ENCODE peak calls at places on chromosomes 5 and 9, in eight cellular contexts. K is RPMI8226; E is astrocyte of the spinal cord; C is suprapubic skin; F is hippocampal formation; L is activated T-cell treated with anti-CD3 and anti-CD28 coated beads, Interleukin-2, amount 50 U/mL, for 72 hours; O is SW 1271; X is ureter. Y is an unnamed sample.
A peak's percentile ranks its signal among the peaks of the same experiment; 100 is the strongest.

GRCh38 chr5:56480305-56481146 is 247.4 kb upstream of the ANKRD55 start:
- DNase-seq in K (peak; percentile 22), E (peak; percentile 72), C (peak; percentile 81), F (peak; percentile 65), L (no peak), O (no peak), X (peak; percentile 53), Y (no peak)

GRCh38 chr9:115144706-115145105 is 26.7 kb upstream of the TNC start:
- DNase-seq in K (no peak), E (peak; percentile 58), C (no peak), F (no peak), L (no peak), O (no peak), X (no peak), Y (no peak)

GRCh38 chr9:94176582-94176981 is 82.5 kb upstream of the ZNF169 start:
- DNase-seq in K (no peak), E (no peak), C (no peak), F (no peak), L (no peak), O (no peak), X (no peak), Y (no peak)

GRCh38 chr9:122203995-122204394 is 24.8 kb downstream of the LHX6 start:
- DNase-seq in K (no peak), E (no peak), C (no peak), F (no peak), L (no peak), O (no peak), X (no peak), Y (no peak)

GRCh38 chr5:134133995-134134541 is 19.6 kb downstream of the TCF7 start:
- DNase-seq in K (no peak), E (no peak), C (peak; percentile 56), F (no peak), L (peak; percentile 1), O (no peak), X (no peak), Y (peak; percentile 1)

GRCh38 chr5:149374303-149374702 is 4.8 kb downstream of the IL17B start:
- DNase-seq in K (no peak), E (no peak), C (peak; percentile 69), F (no peak), L (no peak), O (no peak), X (no peak), Y (no peak)

GRCh38 chr5:128842241-128842640 is 123.0 kb upstream of the SLC27A6 start:
- DNase-seq in K (no peak), E (no peak), C (no peak), F (no peak), L (no peak), O (no peak), X (no peak), Y (no peak)

GRCh38 chr5:88979717-88980116 is 96.7 kb upstream of the MEF2C start:
- DNase-seq in K (no peak), E (no peak), C (no peak), F (no peak), L (no peak), O (no peak), X (no peak), Y (no peak)

GRCh38 chr9:131008909-131009618 is at the start of gene LAMC3:
- DNase-seq in K (peak; percentile 67), E (no peak), C (no peak), F (no peak), L (peak; percentile 6), O (no peak), X (no peak), Y (peak; percentile 8)

GRCh38 chr9:114205171-114206015 is 50.1 kb downstream of the COL27A1 start:
- DNase-seq in K (no peak), E (no peak), C (no peak), F (peak; percentile 35), L (no peak), O (no peak), X (no peak), Y (no peak)

GRCh38 chr9:5922192-5922591 is 31.5 kb downstream of the MLANA start:
- DNase-seq in K (no peak), E (no peak), C (no peak), F (no peak), L (no peak), O (no peak), X (no peak), Y (no peak)

GRCh38 chr9:38068616-38068865 is 486 bp downstream of the SHB start:
- DNase-seq in K (peak; percentile 64), E (peak; percentile 71), C (no peak), F (peak; percentile 43), L (peak; percentile 52), O (no peak), X (peak; percentile 51), Y (peak; percentile 46)

GRCh38 chr9:105069285-105070065 is 141.5 kb upstream of the ABCA1 start:
- DNase-seq in K (no peak), E (no peak), C (no peak), F (no peak), L (no peak), O (no peak), X (no peak), Y (no peak)

GRCh38 chr5:2670856-2671404 is 80.5 kb downstream of the IRX2 start:
- DNase-seq in K (peak; percentile 45), E (no peak), C (no peak), F (no peak), L (no peak), O (no peak), X (no peak), Y (no peak)

GRCh38 chr5:100902406-100903035 is 561 bp downstream of the ST8SIA4 start:
- DNase-seq in K (peak; percentile 55), E (peak; percentile 48), C (no peak), F (no peak), L (peak; percentile 68), O (no peak), X (no peak), Y (peak; percentile 65)

GRCh38 chr9:106861585-106862114 is 1.3 kb upstream of the ZNF462 start:
- DNase-seq in K (no peak), E (no peak), C (no peak), F (no peak), L (no peak), O (no peak), X (no peak), Y (no peak)

GRCh38 chr9:137969008-137969407 is 91.4 kb downstream of the CACNA1B start:
- DNase-seq in K (no peak), E (no peak), C (peak; percentile 48), F (no peak), L (no peak), O (no peak), X (no peak), Y (no peak)

GRCh38 chr9:122099271-122099869 is 6.3 kb upstream of the TTLL11 start:
- DNase-seq in K (peak; percentile 91), E (peak; percentile 73), C (peak; percentile 88), F (peak; percentile 70), L (peak; percentile 78), O (peak; percentile 38), X (peak; percentile 84), Y (peak; percentile 90)

GRCh38 chr9:104927216-104927911 is 591 bp downstream of the ABCA1 start:
- DNase-seq in K (peak; percentile 8), E (peak; percentile 54), C (no peak), F (peak; percentile 48), L (peak; percentile 41), O (no peak), X (no peak), Y (peak; percentile 20)

GRCh38 chr5:150671509-150672236 is 10.6 kb downstream of the MYOZ3 start:
- DNase-seq in K (no peak), E (no peak), C (no peak), F (no peak), L (peak; percentile 37), O (no peak), X (no peak), Y (peak; percentile 30)

GRCh38 chr9:97772145-97772544 is 75.0 kb upstream of the XPA start:
- DNase-seq in K (no peak), E (no peak), C (no peak), F (no peak), L (no peak), O (no peak), X (peak; percentile 34), Y (no peak)

GRCh38 chr5:78577992-78578391 is 70.6 kb downstream of the LHFPL2 start:
- DNase-seq in K (no peak), E (no peak), C (no peak), F (no peak), L (no peak), O (no peak), X (no peak), Y (no peak)

GRCh38 chr5:55671975-55672374 is 40.1 kb downstream of the SLC38A9 start:
- DNase-seq in K (no peak), E (peak; percentile 15), C (no peak), F (no peak), L (no peak), O (no peak), X (no peak), Y (no peak)

GRCh38 chr5:13478831-13479465 is 465.5 kb downstream of the DNAH5 start:
- DNase-seq in K (peak; percentile 31), E (peak; percentile 70), C (no peak), F (peak; percentile 6), L (no peak), O (peak; percentile 16), X (no peak), Y (no peak)

GRCh38 chr5:175116466-175117048 is 327.4 kb downstream of the DRD1 start:
- DNase-seq in K (no peak), E (no peak), C (no peak), F (no peak), L (no peak), O (no peak), X (no peak), Y (no peak)

GRCh38 chr9:137034039-137034708 is 2.3 kb upstream of the FUT7 start:
- DNase-seq in K (no peak), E (no peak), C (no peak), F (no peak), L (no peak), O (no peak), X (no peak), Y (no peak)

GRCh38 chr9:70435948-70436347 is 21.5 kb upstream of the KLF9 start:
- DNase-seq in K (no peak), E (peak; percentile 83), C (no peak), F (no peak), L (no peak), O (peak; percentile 13), X (no peak), Y (no peak)